ENCODE peak calls at places on chromosome 1, in six cellular contexts. R is RWPE1, F is GM20000, Z is HFFc6, I is pancreas, B is H1. G is an unnamed sample.

GRCh38 chr1:65146908-65147423 is 1.0 kb upstream of the AK4 start:
- DNase-seq in R (no peak), F (no peak), Z (no peak), I (no peak), B (no peak), G (no peak)

GRCh38 chr1:116986531-116987255 is 14.9 kb upstream of the CD101 start:
- DNase-seq in R (no peak), F (no peak), Z (no peak), I (peak), B (no peak), G (no peak)

GRCh38 chr1:4673494-4673893 is 19.1 kb downstream of the AJAP1 start:
- DNase-seq in R (no peak), F (no peak), Z (no peak), I (no peak), B (no peak), G (no peak)

GRCh38 chr1:247110627-247111258 is 6.6 kb upstream of the ZNF669 start:
- DNase-seq in R (no peak), F (no peak), Z (no peak), I (no peak), B (no peak), G (peak)

GRCh38 chr1:230982698-230983097 is 3.8 kb downstream of the ARV1 start:
- DNase-seq in R (no peak), F (no peak), Z (peak), I (no peak), B (no peak), G (no peak)

GRCh38 chr1:209839875-209840491 is 12.2 kb downstream of the UTP25 start:
- DNase-seq in R (peak), F (no peak), Z (peak), I (no peak), B (no peak), G (no peak)

GRCh38 chr1:94156226-94156625 is 35.3 kb upstream of the ABCA4 start:
- DNase-seq in R (no peak), F (no peak), Z (no peak), I (no peak), B (no peak), G (no peak)

GRCh38 chr1:162956922-162957321 is 95.9 kb upstream of the CCDC190 start:
- DNase-seq in R (no peak), F (no peak), Z (peak), I (no peak), B (no peak), G (no peak)

GRCh38 chr1:53359934-53360276 is 32.0 kb upstream of the LRP8 start:
- DNase-seq in R (no peak), F (no peak), Z (no peak), I (no peak), B (no peak), G (no peak)

GRCh38 chr1:240474133-240474614 is 137.8 kb downstream of the GREM2 start:
- DNase-seq in R (peak), F (no peak), Z (no peak), I (no peak), B (no peak), G (no peak)

GRCh38 chr1:89523597-89524368 is 846 bp upstream of the LRRC8B start:
- DNase-seq in R (peak), F (peak), Z (no peak), I (no peak), B (no peak), G (peak)

GRCh38 chr1:29527314-29528004 is 291.1 kb downstream of the PTPRU start:
- DNase-seq in R (no peak), F (no peak), Z (no peak), I (no peak), B (no peak), G (no peak)

GRCh38 chr1:235911876-235912275 is 45.2 kb upstream of the LYST start:
- DNase-seq in R (no peak), F (no peak), Z (no peak), I (no peak), B (no peak), G (no peak)

GRCh38 chr1:200962631-200963030 is 60.9 kb downstream of the KIF21B start:
- DNase-seq in R (no peak), F (no peak), Z (no peak), I (no peak), B (no peak), G (no peak)

GRCh38 chr1:17564458-17565393 is 25.2 kb downstream of the ARHGEF10L start:
- DNase-seq in R (no peak), F (no peak), Z (no peak), I (peak), B (no peak), G (no peak)

GRCh38 chr1:228487336-228488106 is at the start of gene RNF187:
- DNase-seq in R (peak), F (peak), Z (no peak), I (peak), B (peak), G (peak)

GRCh38 chr1:115726570-115726969 is 41.9 kb downstream of the CASQ2 start:
- DNase-seq in R (no peak), F (no peak), Z (no peak), I (no peak), B (no peak), G (no peak)

GRCh38 chr1:2821970-2822620 is 20.6 kb upstream of the TTC34 start:
- DNase-seq in R (no peak), F (no peak), Z (no peak), I (peak), B (peak), G (no peak)

GRCh38 chr1:100455478-100456072 is 82.4 kb upstream of the GPR88 start:
- DNase-seq in R (peak), F (no peak), Z (peak), I (no peak), B (no peak), G (no peak)

GRCh38 chr1:111191496-111191895 is 8.9 kb downstream of the DENND2D start:
- DNase-seq in R (no peak), F (no peak), Z (peak), I (no peak), B (no peak), G (no peak)

GRCh38 chr1:29180497-29181412 is 945 bp downstream of the SRSF4 start:
- DNase-seq in R (no peak), F (peak), Z (no peak), I (no peak), B (no peak), G (peak)

GRCh38 chr1:65172936-65173335 is 24.9 kb downstream of the AK4 start:
- DNase-seq in R (no peak), F (no peak), Z (no peak), I (no peak), B (no peak), G (no peak)

GRCh38 chr1:174964261-174964984 is 35.3 kb upstream of the CACYBP start:
- DNase-seq in R (peak), F (no peak), Z (no peak), I (no peak), B (no peak), G (no peak)

GRCh38 chr1:20589331-20590312 is 725 bp downstream of the CDA start:
- DNase-seq in R (no peak), F (no peak), Z (peak), I (no peak), B (no peak), G (no peak)

GRCh38 chr1:150551784-150552691 is 2.8 kb downstream of the ADAMTSL4 start:
- DNase-seq in R (peak), F (no peak), Z (peak), I (no peak), B (no peak), G (no peak)

GRCh38 chr1:85606414-85606800 is 25.8 kb downstream of the CCN1 start:
- DNase-seq in R (no peak), F (no peak), Z (peak), I (no peak), B (no peak), G (no peak)

GRCh38 chr1:196355206-196355786 is 252.9 kb downstream of the KCNT2 start:
- DNase-seq in R (peak), F (no peak), Z (peak), I (no peak), B (no peak), G (no peak)

GRCh38 chr1:19625264-19625663 is 18.8 kb upstream of the NBL1 start:
- DNase-seq in R (no peak), F (no peak), Z (no peak), I (no peak), B (no peak), G (no peak)

GRCh38 chr1:58839871-58840835 is 56.3 kb upstream of the JUN start:
- DNase-seq in R (peak), F (no peak), Z (peak), I (no peak), B (no peak), G (no peak)

GRCh38 chr1:44747878-44748277 is 8.2 kb downstream of the KIF2C start:
- DNase-seq in R (no peak), F (no peak), Z (no peak), I (no peak), B (no peak), G (no peak)

GRCh38 chr1:203751051-203751450 is 13.9 kb upstream of the LAX1 start:
- DNase-seq in R (peak), F (no peak), Z (peak), I (no peak), B (no peak), G (no peak)

GRCh38 chr1:64133036-64133435 is 70.4 kb upstream of the UBE2U start:
- DNase-seq in R (peak), F (no peak), Z (peak), I (no peak), B (no peak), G (no peak)

GRCh38 chr1:236681184-236681583 is 5.1 kb upstream of the ACTN2 start:
- DNase-seq in R (no peak), F (no peak), Z (no peak), I (peak), B (no peak), G (no peak)

GRCh38 chr1:156259805-156260204 is 11.9 kb upstream of the PAQR6 start:
- DNase-seq in R (no peak), F (no peak), Z (no peak), I (no peak), B (no peak), G (no peak)
- TF ChIP-seq CTCF in R (no peak), F (no peak), Z (peak), I (no peak), B (peak), G (peak)

GRCh38 chr1:161768986-161769672 is 3.0 kb downstream of the ATF6 start:
- DNase-seq in R (no peak), F (no peak), Z (no peak), I (no peak), B (no peak), G (no peak)

GRCh38 chr1:161763522-161764098 is 2.5 kb upstream of the ATF6 start:
- DNase-seq in R (peak), F (peak), Z (no peak), I (no peak), B (no peak), G (peak)

GRCh38 chr1:161770250-161770649 is 4.1 kb downstream of the ATF6 start:
- DNase-seq in R (no peak), F (no peak), Z (no peak), I (no peak), B (no peak), G (no peak)

GRCh38 chr1:161768461-161768860 is 2.3 kb downstream of the ATF6 start:
- DNase-seq in R (no peak), F (no peak), Z (no peak), I (no peak), B (no peak), G (no peak)

GRCh38 chr1:161766102-161766981 is at the start of gene ATF6:
- DNase-seq in R (peak), F (peak), Z (peak), I (peak), B (peak), G (peak)
- TF ChIP-seq CTCF in R (no peak), F (no peak), Z (peak), I (no peak), B (no peak), G (no peak)

DNA sequence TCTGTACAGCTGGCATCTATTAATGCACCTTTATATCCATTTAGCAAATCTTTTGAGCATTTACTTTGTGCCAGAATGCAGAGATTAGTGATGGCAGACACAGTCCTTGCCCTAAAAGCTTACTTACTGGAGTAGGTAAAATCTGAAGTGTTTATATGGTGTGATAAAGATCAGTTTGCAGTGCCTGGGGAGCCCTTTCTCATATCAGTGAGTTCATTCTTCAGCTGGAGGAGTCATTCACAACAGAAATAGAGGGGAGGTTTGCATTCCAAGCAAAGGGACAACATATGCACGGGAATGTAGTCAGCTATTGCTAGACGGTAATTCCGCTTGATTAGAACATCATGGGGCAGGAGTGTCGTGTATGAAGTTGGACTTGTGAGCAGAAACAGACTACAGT is 8.4 kb downstream of the SLC35F3 start:
- DNase-seq in R (no peak), F (no peak), Z (no peak), I (no peak), B (no peak), G (no peak)
- TF ChIP-seq CTCF in R (no peak), F (no peak), Z (no peak), I (no peak), B (no peak), G (no peak)

DNA sequence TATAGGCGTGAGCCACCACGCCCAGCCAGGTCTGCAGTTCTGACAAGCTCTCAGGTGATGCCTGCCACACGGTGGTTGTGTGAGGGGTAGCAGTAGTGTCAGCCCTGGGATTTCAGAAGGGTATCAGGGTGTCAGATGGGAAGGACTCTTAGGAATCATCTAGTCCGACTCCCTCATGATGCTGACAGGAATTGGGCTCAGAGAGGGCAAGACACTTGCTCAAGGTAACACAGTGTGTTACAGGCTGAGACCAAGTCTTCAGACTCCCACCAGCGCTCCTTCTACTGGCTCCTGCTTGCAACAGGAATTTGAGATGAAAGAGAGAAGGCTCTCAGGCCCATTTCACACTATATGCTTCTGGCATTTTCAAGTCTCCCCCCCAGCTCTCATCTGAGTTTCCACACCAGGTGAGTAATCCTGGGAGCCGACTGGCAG is 6.9 kb downstream of the HTR1D start:
- DNase-seq in R (peak), F (no peak), Z (no peak), I (no peak), B (peak), G (no peak)
- TF ChIP-seq CTCF in R (no peak), F (peak), Z (no peak), I (no peak), B (peak), G (no peak)

DNA sequence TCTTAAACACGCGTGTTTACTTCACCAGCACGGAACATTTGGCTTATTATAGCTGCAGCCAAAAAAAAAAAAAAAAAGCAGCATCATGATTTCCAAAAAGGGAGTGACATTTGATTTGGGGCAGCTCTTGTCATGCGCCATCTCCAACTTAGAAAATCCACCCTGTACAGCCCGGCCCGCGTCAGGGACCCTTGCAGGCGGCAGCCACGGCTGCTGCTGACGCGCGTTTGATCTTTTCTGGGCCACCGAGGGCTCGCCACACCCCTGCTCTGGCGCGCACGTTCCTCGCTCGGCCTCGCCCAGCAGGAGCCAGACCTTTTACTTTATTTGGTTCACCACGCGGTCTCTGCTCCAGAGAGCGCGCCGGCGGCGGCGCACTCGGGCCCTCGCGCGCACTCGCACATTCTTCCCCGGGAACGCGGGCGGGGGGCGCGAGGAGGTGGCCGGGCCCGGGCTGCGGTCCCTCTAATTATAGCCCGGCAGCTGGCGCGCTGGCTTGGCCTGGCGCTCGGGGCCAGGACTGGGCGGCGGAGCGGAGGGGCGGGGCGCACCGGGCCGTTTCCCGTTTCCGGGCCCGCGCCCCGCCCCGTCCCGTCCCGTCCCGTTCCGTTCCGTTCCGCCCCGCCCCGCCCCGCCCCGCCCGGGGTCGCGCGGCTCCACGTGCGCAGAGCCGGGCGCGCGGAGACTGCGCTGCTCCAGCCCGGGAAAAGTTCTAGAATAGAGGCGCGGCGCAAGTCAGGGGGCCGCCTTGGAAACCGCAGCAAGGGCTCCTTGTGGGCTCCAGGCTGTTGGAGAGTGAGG is 10.2 kb downstream of the IRF2BP2 start:
- DNase-seq in R (peak), F (peak), Z (peak), I (peak), B (peak), G (peak)
- TF ChIP-seq CTCF in R (no peak), F (no peak), Z (no peak), I (no peak), B (no peak), G (no peak)

DNA sequence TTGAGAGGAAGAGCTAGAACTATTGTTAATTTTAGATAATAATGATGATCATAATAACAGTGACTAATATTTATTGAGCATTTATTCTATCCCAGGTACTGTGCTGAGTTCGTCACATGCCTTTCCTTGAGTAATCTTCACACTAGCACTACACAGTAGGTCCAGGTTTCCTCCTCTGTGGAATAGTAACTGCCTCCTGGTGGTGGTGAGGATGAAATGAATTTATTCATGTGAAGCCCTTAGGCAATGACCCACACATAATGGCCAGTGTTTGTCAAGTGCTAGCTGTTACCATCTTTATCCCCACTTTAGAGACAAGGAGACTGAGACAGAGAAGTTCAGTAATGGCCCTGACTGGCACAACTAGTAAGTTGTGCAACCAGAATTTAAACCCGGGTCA is 5.9 kb downstream of the NIPAL3 start:
- DNase-seq in R (no peak), F (no peak), Z (no peak), I (no peak), B (no peak), G (no peak)
- TF ChIP-seq CTCF in R (no peak), F (no peak), Z (peak), I (no peak), B (no peak), G (no peak)

GRCh38 chr1:113390871-113391642 is 742 bp downstream of the MAGI3 start:
- DNase-seq in R (peak), F (peak), Z (peak), I (peak), B (peak), G (peak)
- TF ChIP-seq CTCF in R (no peak), F (no peak), Z (no peak), I (no peak), B (no peak), G (no peak)

G was measured in GM13977.